ENCODE peak calls at places on chromosomes 12 and 14, in eight cellular contexts. L is GM23248, H is HCT116, F is GM23338, J is neural progenitor cell, W is PC-3, X is OCI-LY7, Q is SK-N-SH. C is an unnamed sample.

GRCh38 chr14:59439256-59440015 is 25.7 kb downstream of the GPR135 start:
- DNase-seq in X (no peak), L (peak), H (no peak), Q (no peak), F (no peak), J (no peak), W (no peak), C (no peak)

GRCh38 chr12:100545092-100545491 is 28.4 kb upstream of the GAS2L3 start:
- DNase-seq in X (no peak), Q (no peak), L (no peak), F (no peak), J (no peak), W (peak), H (no peak), C (no peak)

GRCh38 chr14:50943943-50944646 is at the start of gene PYGL:
- DNase-seq in F (peak), Q (peak), H (peak), W (peak), J (peak), L (peak), X (peak), C (peak)

GRCh38 chr12:99334737-99335136 is 312.8 kb upstream of the GARIN6 start:
- DNase-seq in Q (no peak), X (no peak), H (no peak), L (no peak), J (peak), W (no peak), F (no peak), C (no peak)

GRCh38 chr12:98406378-98406777 is 109.0 kb upstream of the TMPO start:
- DNase-seq in X (no peak), H (no peak), L (no peak), Q (no peak), J (no peak), W (no peak), F (no peak), C (no peak)

GRCh38 chr14:51018521-51018920 is 74.2 kb upstream of the PYGL start:
- DNase-seq in W (no peak), H (no peak), F (no peak), Q (no peak), X (no peak), L (peak), J (no peak), C (no peak)

GRCh38 chr12:39406257-39406656 is 36.7 kb downstream of the KIF21A start:
- DNase-seq in Q (no peak), W (no peak), X (no peak), F (no peak), L (no peak), J (no peak), H (no peak), C (no peak)

GRCh38 chr12:7154901-7155470 is 24.8 kb downstream of the CLSTN3 start:
- DNase-seq in F (no peak), J (no peak), Q (no peak), W (no peak), X (no peak), H (no peak), L (no peak), C (no peak)

GRCh38 chr12:104764225-104765073 is 193.6 kb downstream of the SLC41A2 start:
- DNase-seq in J (no peak), Q (no peak), H (no peak), F (no peak), W (no peak), X (peak), L (no peak), C (no peak)

GRCh38 chr12:3967556-3968160 is 94.5 kb upstream of the PARP11 start:
- DNase-seq in H (no peak), Q (no peak), F (no peak), W (no peak), X (no peak), J (peak), L (no peak), C (peak)

GRCh38 chr14:34231626-34232025 is 230.4 kb downstream of the SPTSSA start:
- DNase-seq in W (no peak), L (no peak), H (no peak), Q (no peak), F (no peak), X (no peak), J (no peak), C (no peak)

GRCh38 chr12:112833272-112833671 is 41.7 kb downstream of the RPH3A start:
- DNase-seq in X (no peak), J (no peak), W (no peak), L (no peak), H (no peak), F (no peak), Q (no peak), C (no peak)

GRCh38 chr14:65482769-65483438 is 70.4 kb downstream of the FUT8 start:
- DNase-seq in J (no peak), H (no peak), X (no peak), W (no peak), F (peak), Q (no peak), L (peak), C (no peak)

GRCh38 chr12:7017870-7018349 is 366 bp downstream of the LPCAT3 start:
- DNase-seq in W (peak), X (no peak), J (no peak), L (no peak), Q (peak), F (no peak), H (no peak), C (no peak)

GRCh38 chr14:52360831-52361230 is 46.7 kb downstream of the PTGER2 start:
- DNase-seq in H (no peak), J (peak), X (no peak), W (no peak), F (peak), L (no peak), Q (no peak), C (peak)

GRCh38 chr12:56224954-56225353 is 812 bp downstream of the NABP2 start:
- DNase-seq in Q (no peak), J (peak), F (no peak), X (no peak), L (no peak), H (no peak), W (no peak), C (no peak)

GRCh38 chr12:26863515-26863914 is 30.5 kb upstream of the ITPR2 start:
- DNase-seq in L (peak), F (peak), J (peak), W (peak), H (peak), X (peak), Q (no peak), C (no peak)

GRCh38 chr14:61584258-61584657 is 111.1 kb upstream of the HIF1A start:
- DNase-seq in X (no peak), W (peak), Q (no peak), F (no peak), J (no peak), H (no peak), L (peak), C (no peak)

DNA sequence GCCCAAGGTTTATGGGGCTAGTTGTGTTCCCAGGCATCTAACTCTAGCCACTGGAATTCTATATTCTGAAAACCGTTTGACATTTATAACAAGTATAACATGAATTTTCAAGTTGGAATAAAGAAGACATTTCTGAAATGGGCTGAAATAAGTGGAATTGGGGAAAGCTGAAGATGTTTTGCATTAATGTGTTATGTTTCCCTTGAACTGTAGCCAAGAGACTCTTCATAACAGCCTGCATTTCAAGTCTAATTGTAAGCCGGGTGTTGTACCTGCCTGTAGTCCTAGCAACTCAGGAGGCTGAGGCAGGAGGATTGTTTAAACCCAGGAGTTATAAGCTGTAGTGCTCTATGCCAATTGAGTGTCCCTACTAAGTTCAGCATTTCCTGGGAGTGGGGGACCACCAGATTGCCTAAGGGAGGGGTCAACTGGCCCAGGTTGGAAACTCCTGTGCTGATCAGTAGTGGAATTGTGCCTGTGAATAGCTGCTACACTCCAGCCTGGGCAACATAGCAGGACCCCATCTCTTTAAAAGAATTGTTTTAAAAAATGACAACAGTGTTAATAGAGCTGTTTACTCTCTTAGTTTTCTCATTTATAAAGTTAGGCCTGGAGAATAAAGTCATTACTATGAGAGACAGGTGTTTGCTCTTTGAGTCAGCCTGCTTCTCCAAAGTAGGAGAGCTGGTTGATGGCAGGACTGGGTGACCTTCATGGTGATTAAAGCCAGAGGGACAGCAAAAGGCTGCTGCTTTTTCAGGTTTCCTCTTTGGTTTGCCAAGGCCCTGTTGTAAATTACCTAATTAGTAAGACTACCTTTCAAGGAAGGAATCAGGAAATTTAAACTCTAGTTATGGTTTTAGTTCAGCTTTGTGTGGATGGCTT is 483.6 kb upstream of the RGS6 start:
- DNase-seq in F (no peak), L (no peak), W (peak), J (no peak), H (no peak), Q (no peak), X (no peak), C (no peak)
- H2AFZ ChIP-seq in F (no peak), L (no peak), W (no peak), J (no peak), H (no peak), Q (no peak), X (no peak), C (no peak)

DNA sequence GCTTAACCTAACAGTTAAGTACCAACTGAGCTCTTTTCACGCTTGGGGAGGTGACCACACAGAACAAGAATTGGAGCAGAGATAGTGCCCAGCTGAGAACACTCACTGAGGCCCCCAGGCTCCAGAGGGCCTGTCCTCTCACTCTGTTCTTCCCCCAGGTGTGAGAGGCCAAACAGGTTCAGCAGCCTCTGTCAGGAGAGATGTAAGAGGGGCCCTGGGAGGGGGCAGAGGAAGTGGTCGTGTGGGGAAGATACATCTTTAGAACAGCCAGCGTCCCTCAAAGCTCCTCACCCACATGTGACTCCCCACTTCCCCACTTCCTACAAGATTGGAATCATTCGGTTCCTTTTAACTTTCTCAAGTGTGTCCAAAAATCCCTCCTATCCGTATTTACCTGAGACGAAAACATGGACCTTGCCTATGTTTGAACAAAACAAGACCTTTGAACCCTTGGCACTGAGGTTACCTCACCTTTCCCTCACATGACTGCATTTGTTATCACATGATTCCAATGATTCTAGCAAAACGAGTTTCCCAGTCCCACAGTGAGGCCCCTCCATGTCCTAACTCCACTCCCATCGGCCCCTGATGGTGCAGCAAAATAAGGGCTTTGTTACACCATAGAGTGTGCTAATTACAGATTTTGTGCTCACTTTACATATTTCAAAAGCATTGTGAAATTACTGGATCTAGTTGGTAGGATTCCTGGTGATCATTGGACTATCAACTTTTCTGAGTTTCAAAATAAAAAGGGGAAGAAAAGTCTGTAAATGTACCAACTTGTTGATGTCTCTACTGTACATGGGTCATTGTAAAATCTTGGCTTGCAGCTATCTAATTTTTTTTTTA is 40.0 kb upstream of the PAPOLA start:
- DNase-seq in X (no peak), W (no peak), H (no peak), Q (no peak), L (no peak), F (peak), J (peak), C (peak)
- TF ChIP-seq EZH2phosphoT487 in X (no peak), W (no peak), H (no peak), Q (no peak), L (no peak), F (no peak), J (no peak), C (no peak)

GRCh38 chr14:91349481-91350074 is 68.0 kb downstream of the CCDC88C start:
- DNase-seq in Q (no peak), L (no peak), F (no peak), W (no peak), X (peak), J (no peak), H (no peak), C (no peak)

GRCh38 chr14:91350483-91350812 is 67.2 kb downstream of the CCDC88C start:
- DNase-seq in W (no peak), L (no peak), Q (no peak), H (no peak), X (peak), J (no peak), F (no peak), C (no peak)

GRCh38 chr14:91351508-91351853 is 66.1 kb downstream of the CCDC88C start:
- DNase-seq in L (no peak), H (no peak), J (no peak), X (peak), F (no peak), Q (no peak), W (no peak), C (no peak)

GRCh38 chr14:91350813-91351507 is 66.7 kb downstream of the CCDC88C start:
- DNase-seq in J (no peak), F (no peak), L (no peak), Q (no peak), X (peak), W (no peak), H (no peak), C (no peak)

GRCh38 chr14:91348861-91349465 is 68.7 kb downstream of the CCDC88C start:
- DNase-seq in J (no peak), W (no peak), L (no peak), Q (no peak), X (peak), F (no peak), H (no peak), C (no peak)
- H3K4me3 ChIP-seq in J (no peak), W (no peak), L (no peak), Q (no peak), X (peak), F (no peak), H (no peak), C (no peak)

GRCh38 chr14:40218282-40218941 is 786.2 kb upstream of the FBXO33 start:
- DNase-seq in Q (no peak), F (no peak), W (peak), L (no peak), X (peak), J (no peak), H (no peak), C (no peak)
- H2AFZ ChIP-seq in Q (no peak), F (no peak), W (peak), L (no peak), X (peak), J (no peak), H (no peak), C (no peak)

GRCh38 chr14:95313707-95314106 is 6.0 kb downstream of the CLMN start:
- DNase-seq in Q (no peak), J (no peak), W (peak), L (peak), F (no peak), X (no peak), H (no peak), C (peak)

GRCh38 chr14:95315579-95315978 is 4.1 kb downstream of the CLMN start:
- DNase-seq in Q (no peak), J (no peak), X (no peak), H (no peak), L (no peak), W (no peak), F (no peak), C (no peak)

GRCh38 chr14:95313246-95313645 is 6.5 kb downstream of the CLMN start:
- DNase-seq in H (no peak), X (no peak), W (no peak), J (no peak), Q (no peak), F (no peak), L (no peak), C (no peak)

GRCh38 chr14:95315156-95315555 is 4.6 kb downstream of the CLMN start:
- DNase-seq in L (no peak), W (no peak), H (no peak), J (no peak), F (no peak), X (no peak), Q (no peak), C (no peak)

GRCh38 chr14:95314609-95315008 is 5.1 kb downstream of the CLMN start:
- DNase-seq in H (no peak), Q (peak), F (no peak), X (no peak), L (peak), J (no peak), W (peak), C (peak)
- TF ChIP-seq EZH2phosphoT487 in H (no peak), Q (no peak), F (no peak), X (no peak), L (no peak), J (no peak), W (no peak), C (no peak)

GRCh38 chr14:70821916-70822705 is 12.8 kb upstream of the MAP3K9 start:
- DNase-seq in F (peak), Q (peak), H (no peak), J (peak), W (peak), L (peak), X (no peak), C (peak)
- H3K4me3 ChIP-seq in F (peak), Q (peak), H (peak), J (peak), W (peak), L (peak), X (peak), C (peak)

GRCh38 chr12:24697769-24698168 is 251.1 kb downstream of the BCAT1 start:
- DNase-seq in L (no peak), X (no peak), F (no peak), J (no peak), W (no peak), H (no peak), Q (no peak), C (no peak)
- H2AFZ ChIP-seq in L (no peak), X (peak), F (no peak), J (no peak), W (no peak), H (no peak), Q (no peak), C (no peak)

DNA sequence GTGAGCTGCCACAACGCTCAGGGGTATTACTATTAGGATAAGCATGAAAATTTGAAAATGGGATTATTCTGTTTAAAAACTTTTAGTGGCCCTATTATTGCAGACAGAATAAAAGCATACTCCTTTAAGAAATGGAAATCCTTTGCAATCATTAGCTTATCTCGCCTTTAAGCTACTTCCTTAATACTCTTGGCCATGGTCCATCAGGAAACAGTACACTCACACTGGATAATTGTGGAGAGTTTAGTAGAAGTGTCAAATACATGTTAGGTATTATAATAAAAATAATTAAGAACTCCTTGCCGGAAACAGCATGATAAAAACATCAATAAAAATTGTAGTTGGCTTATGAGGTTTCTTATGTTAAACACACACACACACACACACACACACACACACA is 100.4 kb upstream of the PPFIA2 start:
- DNase-seq in J (no peak), F (no peak), L (no peak), H (no peak), W (no peak), Q (no peak), X (no peak), C (no peak)
- TF ChIP-seq EZH2phosphoT487 in J (no peak), F (no peak), L (no peak), H (no peak), W (no peak), Q (no peak), X (no peak), C (no peak)

C was measured in hepatocyte.